ENCODE peak calls at places on chromosomes 1 and 21, in nine cellular contexts. N, G, I, Y, O, Z, M, V and X are unnamed samples.

GRCh38 chr1:115829023-115829674 is 11.8 kb downstream of the NHLH2 start:
- DNase-seq in N (no peak), G (peak), I (peak), Y (peak), O (peak), Z (peak), M (no peak), V (peak), X (no peak)

GRCh38 chr1:115922806-115923205 is 53.5 kb upstream of the SLC22A15 start:
- DNase-seq in N (no peak), G (no peak), I (peak), Y (no peak), O (no peak), Z (no peak), M (no peak), V (no peak), X (no peak)

GRCh38 chr1:12739613-12740012 is 6.4 kb upstream of the CFAP107 start:
- DNase-seq in N (no peak), G (no peak), I (no peak), Y (no peak), O (no peak), Z (no peak), M (no peak), V (no peak), X (no peak)

GRCh38 chr1:210598135-210598652 is 269.5 kb downstream of the HHAT start:
- DNase-seq in N (no peak), G (peak), I (no peak), Y (peak), O (peak), Z (peak), M (no peak), V (peak), X (no peak)

GRCh38 chr1:54681396-54681795 is 34.3 kb upstream of the TTC4 start:
- DNase-seq in N (no peak), G (no peak), I (peak), Y (no peak), O (peak), Z (no peak), M (no peak), V (peak), X (no peak)

GRCh38 chr1:168879906-168880734 is 151.1 kb upstream of the DPT start:
- DNase-seq in N (no peak), G (no peak), I (peak), Y (peak), O (no peak), Z (no peak), M (no peak), V (no peak), X (no peak)

GRCh38 chr21:35467536-35467935 is 418.4 kb upstream of the RUNX1 start:
- DNase-seq in N (no peak), G (no peak), I (no peak), Y (peak), O (peak), Z (no peak), M (no peak), V (peak), X (no peak)

GRCh38 chr1:16229976-16230740 is 6.8 kb downstream of the CPLANE2 start:
- DNase-seq in N (no peak), G (no peak), I (no peak), Y (no peak), O (no peak), Z (no peak), M (no peak), V (no peak), X (no peak)

GRCh38 chr1:183934284-183934683 is 103.2 kb downstream of the COLGALT2 start:
- DNase-seq in N (no peak), G (no peak), I (no peak), Y (no peak), O (no peak), Z (no peak), M (no peak), V (no peak), X (no peak)

GRCh38 chr1:204220217-204220616 is 6.4 kb upstream of the GOLT1A start:
- DNase-seq in N (no peak), G (no peak), I (no peak), Y (peak), O (no peak), Z (no peak), M (no peak), V (no peak), X (no peak)

GRCh38 chr1:33328817-33329216 is 7.9 kb upstream of the A3GALT2 start:
- DNase-seq in N (no peak), G (no peak), I (no peak), Y (no peak), O (no peak), Z (no peak), M (no peak), V (no peak), X (no peak)

GRCh38 chr1:211876849-211877248 is 46.3 kb upstream of the LPGAT1 start:
- DNase-seq in N (no peak), G (no peak), I (no peak), Y (no peak), O (no peak), Z (no peak), M (no peak), V (no peak), X (no peak)

GRCh38 chr1:190475394-190476250 is 2.0 kb downstream of the BRINP3 start:
- DNase-seq in N (no peak), G (no peak), I (peak), Y (no peak), O (peak), Z (no peak), M (no peak), V (no peak), X (no peak)

GRCh38 chr1:25837253-25837875 is 17.6 kb downstream of the MTFR1L start:
- DNase-seq in N (no peak), G (no peak), I (peak), Y (peak), O (no peak), Z (no peak), M (no peak), V (no peak), X (no peak)

GRCh38 chr1:24047101-24047459 is 64.9 kb downstream of the MYOM3 start:
- DNase-seq in N (no peak), G (peak), I (no peak), Y (peak), O (peak), Z (peak), M (no peak), V (peak), X (no peak)

GRCh38 chr1:54407201-54407956 is 1.2 kb upstream of the SSBP3 start:
- DNase-seq in N (no peak), G (peak), I (peak), Y (peak), O (peak), Z (peak), M (peak), V (peak), X (peak)

GRCh38 chr1:28456078-28456477 is 49.8 kb upstream of the RCC1 start:
- DNase-seq in N (no peak), G (no peak), I (no peak), Y (peak), O (peak), Z (peak), M (no peak), V (peak), X (no peak)

GRCh38 chr1:53057134-53057533 is 4.9 kb upstream of the PODN start:
- DNase-seq in N (no peak), G (no peak), I (no peak), Y (peak), O (no peak), Z (no peak), M (no peak), V (no peak), X (no peak)